ENCODE peak calls at places on chromosomes 4 and X, in five cellular contexts. U, F, O, P and I are unnamed samples.

GRCh38 chr4:176718881-176719280 is 73.8 kb downstream of the VEGFC start:
- DNase-seq in U (no peak), F (no peak), O (no peak), P (no peak), I (no peak)

GRCh38 chr4:116702949-116703348 is 382.4 kb downstream of the TRAM1L1 start:
- DNase-seq in U (no peak), F (peak), O (no peak), P (no peak), I (no peak)

GRCh38 chrX:107935664-107936433 is 46.3 kb downstream of the TEX13B start:
- DNase-seq in U (peak), F (no peak), O (no peak), P (no peak), I (no peak)

GRCh38 chrX:50448565-50448964 is 22.1 kb downstream of the DGKK start:
- DNase-seq in U (no peak), F (peak), O (no peak), P (peak), I (no peak)

GRCh38 chrX:13078739-13079444 is 34.5 kb upstream of the FAM9C start:
- DNase-seq in U (no peak), F (no peak), O (no peak), P (no peak), I (no peak)

GRCh38 chr4:38782452-38783108 is at the start of gene TLR10:
- DNase-seq in U (no peak), F (peak), O (no peak), P (peak), I (no peak)

GRCh38 chrX:69136546-69137331 is 28.5 kb downstream of the PJA1 start:
- DNase-seq in U (peak), F (no peak), O (no peak), P (no peak), I (no peak)

GRCh38 chrX:110258552-110258951 is 59.3 kb downstream of the AMMECR1 start:
- DNase-seq in U (no peak), F (no peak), O (no peak), P (no peak), I (no peak)

GRCh38 chr4:70559216-70559830 is 32.7 kb upstream of the AMBN start:
- DNase-seq in U (peak), F (peak), O (peak), P (peak), I (peak)

DNA sequence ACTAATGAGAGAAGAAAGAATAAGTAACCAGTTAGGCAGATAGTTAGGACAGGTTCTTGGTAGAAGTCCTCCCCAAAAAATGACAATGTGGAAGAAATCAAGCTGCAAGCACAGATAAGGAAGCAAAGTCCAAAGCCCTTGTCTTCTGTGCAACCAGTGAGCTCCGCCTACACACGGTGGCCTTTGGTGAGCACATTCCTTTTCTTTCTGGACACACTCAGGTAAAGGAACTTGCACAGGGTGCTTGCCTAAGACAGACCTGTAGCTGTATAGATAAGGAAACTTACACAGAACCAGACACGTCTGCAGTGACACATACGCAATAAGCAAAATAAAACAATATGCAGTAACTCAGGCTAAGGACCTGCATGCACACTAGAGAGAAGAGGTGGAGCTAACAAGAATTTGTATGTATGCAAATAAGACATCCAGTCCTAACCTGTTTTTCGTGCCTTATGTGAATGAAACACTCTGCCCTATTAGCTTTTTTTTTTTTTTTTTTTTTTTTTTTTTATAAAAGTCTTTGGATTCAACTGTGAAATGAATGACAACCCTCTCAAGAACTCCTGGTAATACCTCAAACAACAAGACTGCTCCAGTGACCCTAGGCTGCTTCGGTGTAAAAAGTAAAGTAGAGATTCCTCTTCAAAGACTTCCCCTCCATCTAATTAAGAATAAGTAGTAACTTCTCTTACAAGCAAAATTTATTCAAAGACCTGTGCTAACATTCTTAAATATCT is 48.8 kb downstream of the UGT2B10 start:
- DNase-seq in U (no peak), F (peak), O (no peak), P (peak), I (no peak)
- TF ChIP-seq POLR2AphosphoS5 in U (no peak), F (peak), O (no peak), P (peak), I (no peak)

GRCh38 chr4:138609943-138610350 is 367.8 kb upstream of the SLC7A11 start:
- DNase-seq in U (no peak), F (no peak), O (no peak), P (no peak), I (no peak)

GRCh38 chr4:138614462-138615142 is 372.5 kb upstream of the SLC7A11 start:
- DNase-seq in U (no peak), F (no peak), O (no peak), P (no peak), I (no peak)

GRCh38 chr4:138612428-138612827 is 370.3 kb upstream of the SLC7A11 start:
- DNase-seq in U (no peak), F (no peak), O (no peak), P (no peak), I (no peak)

GRCh38 chr4:138611017-138611416 is 368.9 kb upstream of the SLC7A11 start:
- DNase-seq in U (no peak), F (no peak), O (no peak), P (no peak), I (no peak)

GRCh38 chr4:138611721-138612120 is 369.6 kb upstream of the SLC7A11 start:
- DNase-seq in U (no peak), F (no peak), O (no peak), P (no peak), I (no peak)
- TF ChIP-seq TAF1 in U (no peak), F (no peak), O (no peak), P (no peak), I (no peak)

DNA sequence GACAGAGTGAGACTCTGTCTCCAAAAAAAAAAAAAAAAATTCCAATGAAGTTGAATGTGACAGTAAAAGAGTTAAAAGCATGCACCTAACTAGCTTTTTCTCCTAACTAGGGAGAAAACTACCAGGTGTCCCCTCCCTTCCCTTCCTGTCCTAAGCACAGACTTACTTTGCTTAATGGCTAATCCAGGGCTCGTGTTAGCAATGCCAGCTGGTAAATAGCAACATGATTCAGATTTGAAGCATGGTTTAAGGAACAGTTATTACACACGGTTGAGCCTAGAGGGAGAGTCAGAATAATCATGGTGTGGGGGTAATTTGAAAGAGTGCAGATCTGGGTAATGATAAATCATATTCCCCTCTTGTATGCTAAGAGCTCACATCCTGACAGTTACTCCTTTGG is 338.3 kb downstream of the STIM2 start:
- DNase-seq in U (no peak), F (no peak), O (no peak), P (no peak), I (no peak)
- TF ChIP-seq POLR2A in U (no peak), F (no peak), O (no peak), P (no peak), I (no peak)

DNA sequence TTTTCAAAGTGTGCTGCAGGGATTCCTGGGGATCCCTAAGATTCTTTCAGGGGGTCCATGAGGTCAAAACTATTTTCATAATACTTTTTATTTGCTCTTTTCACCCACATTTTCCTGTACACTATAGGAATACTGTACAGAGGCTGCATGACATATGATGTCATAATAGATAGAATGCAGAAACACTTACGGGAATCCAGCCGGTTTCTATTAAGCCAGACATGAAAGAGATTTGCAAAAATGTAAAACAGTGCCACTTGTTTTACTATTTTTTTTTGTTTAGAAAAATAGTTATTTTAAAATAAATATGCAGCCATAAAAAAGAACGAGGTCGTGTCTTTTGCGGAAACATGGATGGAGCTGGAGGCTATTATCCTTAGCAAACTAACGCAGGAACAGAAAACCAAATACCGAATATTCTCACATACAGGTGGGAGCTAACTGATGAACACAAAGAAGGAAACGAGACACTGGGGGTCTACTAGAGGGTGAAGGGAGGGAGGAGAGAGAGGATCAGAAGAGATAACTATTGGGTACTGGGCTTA is 5.0 kb downstream of the ZFX start:
- DNase-seq in U (no peak), F (no peak), O (no peak), P (no peak), I (no peak)
- TF ChIP-seq POLR2AphosphoS5 in U (no peak), F (no peak), O (no peak), P (no peak), I (no peak)

GRCh38 chr4:183175631-183176232 is 76.7 kb downstream of the WWC2 start:
- DNase-seq in U (no peak), F (peak), O (no peak), P (no peak), I (no peak)
- TF ChIP-seq TAF1 in U (no peak), F (no peak), O (no peak), P (no peak), I (no peak)

DNA sequence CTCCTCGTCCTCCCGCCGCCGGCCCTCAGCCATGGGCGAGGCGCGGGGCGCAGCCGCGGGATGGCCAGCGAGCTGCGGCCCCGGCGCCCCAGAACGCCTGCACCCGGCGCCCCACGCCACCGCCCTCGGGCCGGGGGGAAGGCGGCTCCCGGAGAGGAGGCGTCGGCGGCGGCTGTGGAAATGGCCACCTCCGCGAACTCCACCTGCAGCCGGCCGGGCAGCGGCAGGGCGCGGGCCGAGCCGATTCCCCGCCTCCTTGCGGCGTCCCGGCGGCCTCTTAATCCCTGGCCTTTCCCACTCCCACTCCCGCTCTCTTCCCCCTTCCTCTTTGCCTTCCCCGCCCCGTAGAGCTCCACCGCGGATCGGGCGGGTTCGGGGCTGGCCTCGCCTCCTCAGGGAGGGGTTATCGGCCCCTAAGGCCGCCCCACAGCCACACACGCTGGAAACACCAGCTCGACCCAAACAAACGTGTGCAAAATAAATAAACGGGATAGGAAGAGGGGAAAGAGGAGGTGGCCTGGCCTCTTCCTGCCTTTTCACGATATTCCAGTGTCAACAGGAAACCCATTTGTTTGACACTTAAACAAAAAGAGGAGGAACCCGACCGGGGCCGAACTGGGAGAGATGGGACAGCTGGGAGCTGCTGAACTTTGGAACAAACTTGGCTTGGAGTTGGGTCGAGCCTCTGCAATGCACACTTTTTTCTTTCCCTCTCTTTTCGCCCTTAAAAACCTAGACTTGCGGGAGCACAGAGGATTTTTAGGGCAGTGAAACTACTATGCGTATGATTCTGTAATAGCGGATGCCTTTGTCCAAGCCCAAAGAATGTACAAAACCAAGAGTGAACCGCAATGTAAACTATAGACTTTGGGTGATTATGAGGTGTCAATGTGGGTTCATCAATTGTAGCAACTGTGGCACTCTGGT is at the start of gene SH3D19:
- DNase-seq in U (peak), F (peak), O (no peak), P (no peak), I (no peak)
- TF ChIP-seq POLR2A in U (no peak), F (peak), O (no peak), P (no peak), I (no peak)

GRCh38 chrX:20595928-20596550 is 329.3 kb upstream of the RPS6KA3 start:
- DNase-seq in U (no peak), F (no peak), O (no peak), P (no peak), I (no peak)
- TF ChIP-seq POLR2AphosphoS5 in U (no peak), F (no peak), O (no peak), P (no peak), I (no peak)

DNA sequence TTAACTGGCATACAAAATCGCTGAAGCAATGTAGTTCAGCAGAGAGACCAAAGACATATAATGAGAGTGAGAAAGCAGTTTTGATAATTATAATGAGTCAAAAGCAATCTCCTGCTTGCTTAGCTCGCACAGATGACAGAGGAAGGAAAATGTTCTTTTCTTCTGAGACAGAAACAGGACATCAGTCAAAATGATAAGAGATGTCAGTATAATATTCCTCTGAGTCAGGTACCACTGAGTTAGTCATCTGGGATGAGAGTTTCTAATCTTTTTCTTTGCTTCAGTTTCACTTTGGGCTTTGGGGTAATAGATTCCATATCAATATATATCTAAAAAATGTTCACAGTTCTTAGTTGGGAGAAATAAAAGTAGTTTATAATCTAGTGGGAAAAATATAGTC is 387.2 kb downstream of the PCDH7 start:
- DNase-seq in U (no peak), F (no peak), O (no peak), P (no peak), I (no peak)
- TF ChIP-seq TAF1 in U (no peak), F (no peak), O (no peak), P (no peak), I (no peak)

DNA sequence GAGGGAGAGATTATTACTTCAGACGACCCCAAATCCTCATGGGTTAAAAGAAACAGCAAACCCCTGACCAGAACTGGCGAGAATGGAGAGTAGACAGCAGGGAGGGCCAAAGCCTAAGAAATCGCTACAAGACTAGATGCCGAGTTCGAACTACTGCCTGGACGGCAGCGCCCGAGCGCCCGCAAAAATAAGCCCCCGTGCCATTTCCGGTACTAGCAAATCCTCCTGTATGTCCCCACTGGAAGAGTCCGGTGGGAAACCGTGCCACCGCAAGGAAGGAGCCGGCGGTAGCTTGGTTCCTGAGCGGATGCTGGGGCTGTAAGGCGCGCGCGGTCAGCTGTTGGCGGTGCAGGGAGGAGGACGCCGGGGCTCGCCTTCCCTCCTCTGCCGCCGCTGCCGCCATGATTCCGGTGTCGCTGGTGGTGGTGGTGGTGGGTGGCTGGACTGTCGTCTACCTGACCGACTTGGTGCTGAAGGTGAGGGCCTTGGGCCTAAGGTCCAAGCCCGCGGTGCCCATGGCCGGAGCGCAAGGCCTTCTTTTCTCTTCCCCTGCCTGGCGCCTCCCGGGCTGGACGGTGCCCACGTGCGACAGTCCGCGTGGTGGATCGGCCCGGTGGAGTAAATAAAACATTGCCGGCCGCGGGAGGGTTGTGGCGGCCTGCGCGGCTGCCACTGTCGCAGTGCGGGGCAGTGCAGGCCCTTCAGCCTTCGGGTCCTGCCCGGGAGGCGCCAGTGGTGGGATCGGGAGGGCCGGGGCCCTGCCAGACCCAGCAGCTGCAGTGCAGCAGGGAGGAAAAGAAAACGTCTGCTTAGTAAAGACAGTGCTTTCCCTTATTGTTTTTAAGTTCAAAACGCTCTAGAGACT is at the start of gene MBTPS2:
- DNase-seq in U (peak), F (peak), O (peak), P (peak), I (peak)
- TF ChIP-seq POLR2A in U (peak), F (peak), O (peak), P (peak), I (peak)

GRCh38 chr4:174600391-174600790 is 78.1 kb upstream of the HPGD start:
- DNase-seq in U (no peak), F (no peak), O (no peak), P (no peak), I (no peak)

GRCh38 chr4:174598800-174599199 is 76.5 kb upstream of the HPGD start:
- DNase-seq in U (no peak), F (no peak), O (no peak), P (no peak), I (no peak)

GRCh38 chr4:174595141-174595929 is 73.0 kb upstream of the HPGD start:
- DNase-seq in U (no peak), F (no peak), O (no peak), P (no peak), I (no peak)

GRCh38 chr4:174592985-174593335 is 70.7 kb upstream of the HPGD start:
- DNase-seq in U (no peak), F (no peak), O (no peak), P (peak), I (no peak)

GRCh38 chr4:174596513-174596912 is 74.2 kb upstream of the HPGD start:
- DNase-seq in U (no peak), F (no peak), O (no peak), P (no peak), I (no peak)
- TF ChIP-seq POLR2AphosphoS5 in U (no peak), F (no peak), O (no peak), P (no peak), I (no peak)